ENCODE peak calls at places on chromosomes 2 and 18, in eight cellular contexts. L is right atrium auricular region; P is cardiac fibroblast; U is nephron progenitor cell; N is GM13977; I is A549; F is GM12864; A is stimulated activated CD4-positive, alpha-beta T cell treated with anti-CD3 and anti-CD28 coated beads, Interleukin-15, amount 100 ng/mL, for 24 hours. J is an unnamed sample.

GRCh38 chr18:68417166-68417776 is 297.6 kb downstream of the TMX3 start:
- DNase-seq in L (no peak), P (peak; percentile 32), U (no peak), N (no peak), I (no peak), F (no peak), A (no peak), J (no peak)

GRCh38 chr2:10289891-10290290 is 12.8 kb upstream of the HPCAL1 start:
- DNase-seq in L (no peak), P (peak; percentile 87), U (no peak), N (no peak), I (no peak), F (no peak), A (no peak), J (no peak)

GRCh38 chr2:206983156-206983875 is 44.0 kb downstream of the CPO start:
- DNase-seq in L (no peak), P (peak; percentile 66), U (no peak), N (no peak), I (no peak), F (no peak), A (no peak), J (no peak)

GRCh38 chr2:234861841-234862735 is 89.7 kb upstream of the SH3BP4 start:
- DNase-seq in L (no peak), P (no peak), U (no peak), N (no peak), I (no peak), F (no peak), A (no peak), J (no peak)

GRCh38 chr18:73520229-73520628 is 627.4 kb downstream of the FBXO15 start:
- DNase-seq in L (no peak), P (peak; percentile 17), U (peak; percentile 18), N (no peak), I (no peak), F (no peak), A (no peak), J (no peak)

GRCh38 chr2:201220102-201220570 is 37.2 kb downstream of the CASP10 start:
- DNase-seq in L (no peak), P (peak; percentile 44), U (no peak), N (no peak), I (no peak), F (no peak), A (no peak), J (peak; percentile 66)

GRCh38 chr2:212892193-212892592 is 259.2 kb downstream of the IKZF2 start:
- DNase-seq in L (no peak), P (peak; percentile 76), U (no peak), N (no peak), I (no peak), F (no peak), A (no peak), J (no peak)

GRCh38 chr18:41126541-41127235 is 828.3 kb upstream of the PIK3C3 start:
- DNase-seq in L (no peak), P (peak; percentile 83), U (no peak), N (no peak), I (no peak), F (no peak), A (no peak), J (no peak)

GRCh38 chr2:102418421-102418961 is 4.5 kb upstream of the IL18RAP start:
- DNase-seq in L (no peak), P (peak; percentile 25), U (no peak), N (no peak), I (no peak), F (no peak), A (no peak), J (peak; percentile 77)

GRCh38 chr2:109450574-109451265 is 163.0 kb downstream of the SEPTIN10 start:
- DNase-seq in L (no peak), P (no peak), U (no peak), N (no peak), I (no peak), F (no peak), A (no peak), J (no peak)

GRCh38 chr2:235542728-235543125 is 48.9 kb downstream of the AGAP1 start:
- DNase-seq in L (no peak), P (no peak), U (no peak), N (no peak), I (no peak), F (no peak), A (no peak), J (no peak)

GRCh38 chr2:234961784-234962183 is 10.0 kb downstream of the SH3BP4 start:
- DNase-seq in L (no peak), P (no peak), U (no peak), N (no peak), I (no peak), F (no peak), A (no peak), J (no peak)

GRCh38 chr18:55779711-55780590 is 192.0 kb upstream of the TCF4 start:
- DNase-seq in L (no peak), P (peak; percentile 48), U (peak; percentile 75), N (peak; percentile 17), I (peak; percentile 7), F (no peak), A (peak; percentile 2), J (no peak)